ENCODE peak calls at places on chromosomes 7 and 10, in seven cellular contexts. S is neural progenitor cell, H is GM23248, L is IMR-90, X is A549, O is right cardiac atrium, I is uterus. R is an unnamed sample.
A peak's percentile ranks its signal among the peaks of the same experiment; 100 is the strongest.

GRCh38 chr7:91128574-91129348 is 135.5 kb upstream of the FZD1 start:
- DNase-seq in S (peak; percentile 35), H (no peak), L (peak; percentile 38), X (no peak), O (no peak), I (no peak), R (no peak)

GRCh38 chr10:102004376-102004775 is 51.6 kb downstream of the ARMH3 start:
- DNase-seq in S (no peak), H (peak; percentile 68), L (peak; percentile 77), X (no peak), O (no peak), I (no peak), R (no peak)

GRCh38 chr10:50550291-50550839 is 73.4 kb downstream of the SGMS1 start:
- DNase-seq in S (no peak), H (no peak), L (peak; percentile 18), X (no peak), O (peak; percentile 26), I (no peak), R (peak; percentile 96)

GRCh38 chr10:2851544-2851943 is 215.8 kb upstream of the PFKP start:
- DNase-seq in S (no peak), H (no peak), L (no peak), X (no peak), O (no peak), I (no peak), R (no peak)

GRCh38 chr7:25002826-25003225 is 22.8 kb upstream of the OSBPL3 start:
- DNase-seq in S (no peak), H (peak; percentile 63), L (peak; percentile 50), X (no peak), O (no peak), I (no peak), R (no peak)

GRCh38 chr10:123148414-123149161 is 652 bp downstream of the HMX2 start:
- DNase-seq in S (peak; percentile 66), H (peak; percentile 27), L (no peak), X (no peak), O (no peak), I (peak; percentile 9), R (peak; percentile 54)

GRCh38 chr10:93068411-93069244 is 5.1 kb upstream of the CYP26A1 start:
- DNase-seq in S (peak; percentile 84), H (peak; percentile 49), L (peak; percentile 54), X (peak; percentile 57), O (no peak), I (no peak), R (no peak)

GRCh38 chr10:123772645-123773508 is 106.7 kb downstream of the GPR26 start:
- DNase-seq in S (no peak), H (no peak), L (no peak), X (no peak), O (no peak), I (no peak), R (peak; percentile 56)

GRCh38 chr7:76338298-76339084 is 20.3 kb downstream of the YWHAG start:
- DNase-seq in S (no peak), H (peak; percentile 52), L (no peak), X (no peak), O (no peak), I (no peak), R (peak; percentile 68)

GRCh38 chr10:31112961-31113360 is 81.3 kb upstream of the ZNF438 start:
- DNase-seq in S (no peak), H (peak; percentile 16), L (peak; percentile 40), X (no peak), O (no peak), I (no peak), R (no peak)

GRCh38 chr7:17033245-17033644 is 151.5 kb upstream of the AGR3 start:
- DNase-seq in S (no peak), H (no peak), L (no peak), X (no peak), O (no peak), I (no peak), R (no peak)

GRCh38 chr7:38369816-38370493 is 96.5 kb upstream of the TARP start:
- DNase-seq in S (peak; percentile 92), H (peak; percentile 78), L (peak; percentile 85), X (peak; percentile 90), O (peak; percentile 88), I (peak; percentile 66), R (peak; percentile 94)

GRCh38 chr10:69639291-69640195 is 9.5 kb downstream of the FAM241B start:
- DNase-seq in S (peak; percentile 79), H (peak; percentile 57), L (peak; percentile 56), X (peak; percentile 73), O (peak; percentile 58), I (peak; percentile 46), R (peak; percentile 84)

GRCh38 chr7:100119701-100120517 is 475 bp downstream of the CNPY4 start:
- DNase-seq in S (peak; percentile 86), H (peak; percentile 83), L (peak; percentile 58), X (peak; percentile 68), O (peak; percentile 63), I (peak; percentile 75), R (peak; percentile 91)

GRCh38 chr7:98771519-98772241 is 98.1 kb downstream of the TMEM130 start:
- DNase-seq in S (peak; percentile 57), H (peak; percentile 79), L (peak; percentile 78), X (no peak), O (no peak), I (no peak), R (peak; percentile 74)

GRCh38 chr7:54015251-54015650 is 526.9 kb upstream of the VSTM2A start:
- DNase-seq in S (peak; percentile 23), H (no peak), L (no peak), X (no peak), O (no peak), I (no peak), R (peak; percentile 53)

GRCh38 chr7:40057292-40057691 is 77.1 kb downstream of the MPLKIP start:
- DNase-seq in S (no peak), H (peak; percentile 61), L (peak; percentile 20), X (no peak), O (no peak), I (no peak), R (no peak)

GRCh38 chr7:157013602-157014549 is 3.4 kb upstream of the MNX1 start:
- DNase-seq in S (peak; percentile 41), H (no peak), L (no peak), X (no peak), O (no peak), I (no peak), R (peak; percentile 79)
- H3K4me1 ChIP-seq in S (peaks cover 17% of the 10 kb centered on the region), H (no peaks in the 10 kb centered on the region), L (no peaks in the 10 kb centered on the region), X (peaks cover 6% of the 10 kb centered on the region), O (no peaks in the 10 kb centered on the region), I (peaks cover 16% of the 10 kb centered on the region), R (peaks cover 9% of the 10 kb centered on the region)

GRCh38 chr10:94186722-94187121 is 176.0 kb downstream of the NOC3L start:
- DNase-seq in S (no peak), H (no peak), L (no peak), X (no peak), O (no peak), I (no peak), R (no peak)
- H3K4me1 ChIP-seq in S (peaks cover 9% of the 10 kb centered on the region), H (peaks cover 14% of the 10 kb centered on the region), L (peaks cover 11% of the 10 kb centered on the region), X (peaks cover 13% of the 10 kb centered on the region), O (no peaks in the 10 kb centered on the region), I (no peaks in the 10 kb centered on the region), R (no peaks in the 10 kb centered on the region)

GRCh38 chr7:135169141-135169935 is 1.2 kb downstream of the CYREN start:
- DNase-seq in S (peak; percentile 46), H (peak; percentile 77), L (peak; percentile 59), X (peak; percentile 76), O (no peak), I (no peak), R (peak; percentile 91)

GRCh38 chr7:135168001-135168400 is 2.5 kb downstream of the CYREN start:
- DNase-seq in S (no peak), H (peak; percentile 21), L (no peak), X (no peak), O (no peak), I (no peak), R (no peak)

GRCh38 chr7:135169936-135170222 is 628 bp downstream of the CYREN start:
- DNase-seq in S (no peak), H (no peak), L (no peak), X (no peak), O (no peak), I (no peak), R (no peak)

GRCh38 chr7:135167360-135167759 is 3.1 kb downstream of the CYREN start:
- DNase-seq in S (no peak), H (no peak), L (no peak), X (no peak), O (no peak), I (no peak), R (no peak)

DNA sequence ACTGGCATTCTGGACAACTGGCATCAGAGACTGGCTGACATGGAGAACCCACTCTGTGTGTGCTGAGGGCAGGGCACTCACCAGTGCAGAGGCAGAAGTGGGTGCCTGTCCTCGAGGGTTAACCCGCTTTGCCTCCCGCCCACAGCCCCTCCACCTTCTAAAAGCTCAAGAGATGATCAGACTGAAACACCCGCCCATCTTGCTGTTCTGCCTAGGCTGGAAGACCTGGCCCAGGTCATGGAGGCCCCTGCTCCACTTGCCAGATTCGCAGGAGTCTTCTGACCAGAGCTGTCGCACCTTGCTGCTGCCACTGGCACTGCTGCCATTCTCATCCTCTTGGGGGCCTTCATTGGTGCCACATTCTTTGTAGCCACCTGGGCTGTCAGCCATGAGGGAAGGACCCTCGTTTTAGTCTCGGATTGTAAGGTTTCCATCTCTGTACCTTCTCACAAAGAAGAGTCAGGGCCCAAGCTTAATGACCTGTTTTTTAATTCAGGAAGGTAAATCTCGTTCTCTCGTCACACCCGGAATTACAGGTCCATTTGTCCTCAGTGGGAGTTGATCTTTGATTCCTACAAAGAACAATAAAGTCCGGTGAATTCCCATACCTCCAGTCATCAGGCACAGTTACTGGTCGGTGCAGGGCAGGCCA is 1.9 kb downstream of the CYREN start:
- DNase-seq in S (no peak), H (no peak), L (no peak), X (no peak), O (no peak), I (no peak), R (no peak)
- H3K4me1 ChIP-seq in S (peaks cover 5% of the 10 kb centered on the region), H (peaks cover 25% of the 10 kb centered on the region), L (peaks cover 12% of the 10 kb centered on the region), X (peaks cover 25% of the 10 kb centered on the region), O (peaks cover 24% of the 10 kb centered on the region), I (peaks cover 17% of the 10 kb centered on the region), R (peaks cover 2% of the 10 kb centered on the region)

GRCh38 chr7:28179081-28180030 is 1.2 kb downstream of the JAZF1 start:
- DNase-seq in S (peak; percentile 83), H (peak; percentile 84), L (no peak), X (peak; percentile 53), O (peak; percentile 84), I (peak; percentile 71), R (peak; percentile 65)

GRCh38 chr7:28176645-28177044 is 4.0 kb downstream of the JAZF1 start:
- DNase-seq in S (no peak), H (no peak), L (no peak), X (no peak), O (no peak), I (no peak), R (no peak)

GRCh38 chr7:28180031-28180363 is 598 bp downstream of the JAZF1 start:
- DNase-seq in S (no peak), H (no peak), L (no peak), X (no peak), O (no peak), I (no peak), R (no peak)

GRCh38 chr7:28177836-28178235 is 2.8 kb downstream of the JAZF1 start:
- DNase-seq in S (no peak), H (no peak), L (no peak), X (no peak), O (no peak), I (no peak), R (no peak)

DNA sequence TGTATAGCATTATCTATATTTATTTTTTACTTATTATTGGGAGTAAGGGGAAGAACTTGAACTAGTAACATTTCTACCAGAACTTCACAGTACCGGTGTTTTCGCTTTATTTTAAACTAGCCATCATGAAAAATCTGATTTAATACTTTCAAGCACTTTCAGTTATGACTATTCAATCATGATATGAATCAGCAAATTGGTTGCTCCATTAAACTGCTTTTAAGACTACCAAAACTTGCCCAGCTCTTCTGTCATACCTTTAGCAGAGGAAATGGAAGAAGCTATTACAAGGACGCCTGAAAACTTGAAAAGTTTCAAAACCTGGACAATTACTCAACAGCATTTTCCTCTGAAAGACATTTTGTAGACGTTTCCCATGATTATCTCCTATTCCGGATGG is 2.1 kb downstream of the JAZF1 start:
- DNase-seq in S (no peak), H (peak; percentile 67), L (no peak), X (no peak), O (no peak), I (no peak), R (no peak)
- H3K4me1 ChIP-seq in S (peaks cover under 1% of the 10 kb centered on the region), H (peaks cover 43% of the 10 kb centered on the region), L (peaks cover 18% of the 10 kb centered on the region), X (peaks cover 9% of the 10 kb centered on the region), O (peaks cover 2% of the 10 kb centered on the region), I (peaks cover 3% of the 10 kb centered on the region), R (no peaks in the 10 kb centered on the region)